ENCODE peak calls at places on chromosomes 16 and 17, in eight cellular contexts. One of them, this sample, is unnamed.
A peak's percentile ranks its signal among the peaks of the same experiment; 100 is the strongest.

GRCh38 chr16:57479422-57480126 is 6.7 kb downstream of the DOK4 start:
- DNase-seq in HFF-Myc: peak; percentile 39
- DNase-seq in spleen: peak; percentile 74
- DNase-seq in foreskin fibroblast: peak; percentile 85
- DNase-seq in AG09309: no peak
- DNase-seq in HTR-8/SVneo: no peak
- DNase-seq in epithelial cell of esophagus: peak; percentile 21
- DNase-seq in nephron progenitor cell: peak; percentile 52
- DNase-seq in this sample: no peak

GRCh38 chr17:76623271-76624146 is 20.0 kb downstream of the ST6GALNAC1 start:
- DNase-seq in foreskin fibroblast: peak; percentile 86
- DNase-seq in HFF-Myc: no peak
- DNase-seq in AG09309: peak; percentile 50
- DNase-seq in HTR-8/SVneo: peak; percentile 87
- DNase-seq in spleen: peak; percentile 94
- DNase-seq in epithelial cell of esophagus: peak; percentile 76
- DNase-seq in nephron progenitor cell: peak; percentile 87
- DNase-seq in this sample: peak; percentile 55

GRCh38 chr17:75476274-75476673 is 19.8 kb downstream of the TMEM94 start:
- DNase-seq in spleen: no peak
- DNase-seq in foreskin fibroblast: peak; percentile 35
- DNase-seq in HFF-Myc: no peak
- DNase-seq in AG09309: no peak
- DNase-seq in epithelial cell of esophagus: no peak
- DNase-seq in nephron progenitor cell: no peak
- DNase-seq in HTR-8/SVneo: no peak
- DNase-seq in this sample: no peak

GRCh38 chr17:58840820-58841612 is 85.4 kb downstream of the PPM1E start:
- DNase-seq in AG09309: no peak
- DNase-seq in nephron progenitor cell: no peak
- DNase-seq in foreskin fibroblast: no peak
- DNase-seq in HTR-8/SVneo: no peak
- DNase-seq in HFF-Myc: no peak
- DNase-seq in epithelial cell of esophagus: peak; percentile 37
- DNase-seq in spleen: no peak
- DNase-seq in this sample: no peak

GRCh38 chr17:81429353-81429774 is 34.1 kb downstream of the BAHCC1 start:
- DNase-seq in HTR-8/SVneo: no peak
- DNase-seq in HFF-Myc: no peak
- DNase-seq in nephron progenitor cell: no peak
- DNase-seq in AG09309: no peak
- DNase-seq in foreskin fibroblast: peak; percentile 89
- DNase-seq in spleen: peak; percentile 83
- DNase-seq in epithelial cell of esophagus: peak; percentile 71
- DNase-seq in this sample: no peak

GRCh38 chr17:55873017-55873758 is 122.3 kb downstream of the PCTP start:
- DNase-seq in HTR-8/SVneo: no peak
- DNase-seq in nephron progenitor cell: no peak
- DNase-seq in epithelial cell of esophagus: no peak
- DNase-seq in foreskin fibroblast: no peak
- DNase-seq in AG09309: no peak
- DNase-seq in spleen: no peak
- DNase-seq in HFF-Myc: no peak
- DNase-seq in this sample: no peak

GRCh38 chr16:18055411-18055916 is 281.1 kb downstream of the NPIPA8 start:
- DNase-seq in HTR-8/SVneo: no peak
- DNase-seq in spleen: no peak
- DNase-seq in epithelial cell of esophagus: no peak
- DNase-seq in nephron progenitor cell: no peak
- DNase-seq in AG09309: no peak
- DNase-seq in HFF-Myc: no peak
- DNase-seq in foreskin fibroblast: no peak
- DNase-seq in this sample: no peak

GRCh38 chr17:73208139-73208827 is 15.4 kb downstream of the COG1 start:
- DNase-seq in nephron progenitor cell: no peak
- DNase-seq in epithelial cell of esophagus: no peak
- DNase-seq in foreskin fibroblast: no peak
- DNase-seq in HFF-Myc: no peak
- DNase-seq in AG09309: no peak
- DNase-seq in HTR-8/SVneo: no peak
- DNase-seq in spleen: no peak
- DNase-seq in this sample: no peak

GRCh38 chr17:80720624-80721577 is 176.3 kb downstream of the RPTOR start:
- DNase-seq in spleen: no peak
- DNase-seq in nephron progenitor cell: peak; percentile 21
- DNase-seq in HFF-Myc: no peak
- DNase-seq in foreskin fibroblast: no peak
- DNase-seq in HTR-8/SVneo: no peak
- DNase-seq in epithelial cell of esophagus: peak; percentile 97
- DNase-seq in AG09309: no peak
- DNase-seq in this sample: no peak

GRCh38 chr16:85612801-85613608 is at the start of gene GSE1:
- DNase-seq in foreskin fibroblast: peak; percentile 94
- DNase-seq in nephron progenitor cell: peak; percentile 92
- DNase-seq in spleen: peak; percentile 93
- DNase-seq in epithelial cell of esophagus: peak; percentile 96
- DNase-seq in HFF-Myc: peak; percentile 57
- DNase-seq in AG09309: no peak
- DNase-seq in HTR-8/SVneo: peak; percentile 90
- DNase-seq in this sample: peak; percentile 50

This sample was measured in naive thymus-derived CD8-positive, alpha-beta T cell.